ENCODE peak calls at places on chromosomes 6 and 20, in ten cellular contexts. One of them, this sample, is unnamed.

GRCh38 chr6:75991941-75992340 is 80.5 kb downstream of the IMPG1 start:
- DNase-seq in pons: no peak
- DNase-seq in stimulated activated CD8-positive, alpha-beta memory T cell treated with anti-CD3 and anti-CD28 coated beads, Interleukin-2, amount 100 ng/mL, for 48 hours: no peak
- DNase-seq in head of caudate nucleus: no peak
- DNase-seq in HEK293T: no peak
- DNase-seq in sigmoid colon: no peak
- DNase-seq in A549: no peak
- DNase-seq in Daoy: no peak
- DNase-seq in NCI-H1436: no peak
- DNase-seq in A172: no peak
- DNase-seq in this sample: no peak

GRCh38 chr6:32969685-32970412 is 1.5 kb downstream of the BRD2 start:
- DNase-seq in pons: peak
- DNase-seq in head of caudate nucleus: peak
- DNase-seq in sigmoid colon: peak
- DNase-seq in NCI-H1436: peak
- DNase-seq in stimulated activated CD8-positive, alpha-beta memory T cell treated with anti-CD3 and anti-CD28 coated beads, Interleukin-2, amount 100 ng/mL, for 48 hours: peak
- DNase-seq in A172: peak
- DNase-seq in HEK293T: no peak
- DNase-seq in Daoy: peak
- DNase-seq in A549: peak
- DNase-seq in this sample: peak

GRCh38 chr6:170057034-170057734 is 233.7 kb downstream of the DLL1 start:
- DNase-seq in A172: no peak
- DNase-seq in A549: no peak
- DNase-seq in pons: no peak
- DNase-seq in HEK293T: no peak
- DNase-seq in sigmoid colon: peak
- DNase-seq in NCI-H1436: no peak
- DNase-seq in stimulated activated CD8-positive, alpha-beta memory T cell treated with anti-CD3 and anti-CD28 coated beads, Interleukin-2, amount 100 ng/mL, for 48 hours: no peak
- DNase-seq in Daoy: no peak
- DNase-seq in head of caudate nucleus: no peak
- DNase-seq in this sample: no peak

GRCh38 chr20:10447028-10447427 is 11.9 kb downstream of the SLX4IP start:
- DNase-seq in A172: peak
- DNase-seq in NCI-H1436: peak
- DNase-seq in A549: peak
- DNase-seq in pons: no peak
- DNase-seq in HEK293T: peak
- DNase-seq in head of caudate nucleus: no peak
- DNase-seq in stimulated activated CD8-positive, alpha-beta memory T cell treated with anti-CD3 and anti-CD28 coated beads, Interleukin-2, amount 100 ng/mL, for 48 hours: peak
- DNase-seq in Daoy: peak
- DNase-seq in sigmoid colon: no peak
- DNase-seq in this sample: peak

GRCh38 chr20:24820345-24820744 is 128.7 kb upstream of the CST7 start:
- DNase-seq in stimulated activated CD8-positive, alpha-beta memory T cell treated with anti-CD3 and anti-CD28 coated beads, Interleukin-2, amount 100 ng/mL, for 48 hours: no peak
- DNase-seq in Daoy: no peak
- DNase-seq in A549: no peak
- DNase-seq in pons: no peak
- DNase-seq in head of caudate nucleus: no peak
- DNase-seq in A172: no peak
- DNase-seq in HEK293T: no peak
- DNase-seq in NCI-H1436: no peak
- DNase-seq in sigmoid colon: no peak
- DNase-seq in this sample: no peak

GRCh38 chr6:3356824-3357420 is 98.2 kb downstream of the PSMG4 start:
- DNase-seq in head of caudate nucleus: no peak
- DNase-seq in HEK293T: no peak
- DNase-seq in A172: no peak
- DNase-seq in pons: no peak
- DNase-seq in A549: peak
- DNase-seq in stimulated activated CD8-positive, alpha-beta memory T cell treated with anti-CD3 and anti-CD28 coated beads, Interleukin-2, amount 100 ng/mL, for 48 hours: no peak
- DNase-seq in Daoy: no peak
- DNase-seq in NCI-H1436: no peak
- DNase-seq in sigmoid colon: no peak
- DNase-seq in this sample: peak

GRCh38 chr20:6142348-6142993 is 19.6 kb upstream of the FERMT1 start:
- DNase-seq in A549: peak
- DNase-seq in NCI-H1436: peak
- DNase-seq in pons: peak
- DNase-seq in A172: peak
- DNase-seq in stimulated activated CD8-positive, alpha-beta memory T cell treated with anti-CD3 and anti-CD28 coated beads, Interleukin-2, amount 100 ng/mL, for 48 hours: peak
- DNase-seq in head of caudate nucleus: peak
- DNase-seq in sigmoid colon: no peak
- DNase-seq in Daoy: peak
- DNase-seq in HEK293T: peak
- DNase-seq in this sample: peak

GRCh38 chr20:15756401-15756800 is 816.8 kb downstream of the KIF16B start:
- DNase-seq in A549: no peak
- DNase-seq in NCI-H1436: no peak
- DNase-seq in Daoy: no peak
- DNase-seq in sigmoid colon: no peak
- DNase-seq in stimulated activated CD8-positive, alpha-beta memory T cell treated with anti-CD3 and anti-CD28 coated beads, Interleukin-2, amount 100 ng/mL, for 48 hours: no peak
- DNase-seq in A172: no peak
- DNase-seq in HEK293T: no peak
- DNase-seq in head of caudate nucleus: no peak
- DNase-seq in pons: no peak
- DNase-seq in this sample: no peak

GRCh38 chr6:109455161-109455501 is 441 bp downstream of the MICAL1 start:
- DNase-seq in stimulated activated CD8-positive, alpha-beta memory T cell treated with anti-CD3 and anti-CD28 coated beads, Interleukin-2, amount 100 ng/mL, for 48 hours: no peak
- DNase-seq in pons: no peak
- DNase-seq in NCI-H1436: no peak
- DNase-seq in A549: no peak
- DNase-seq in head of caudate nucleus: no peak
- DNase-seq in HEK293T: no peak
- DNase-seq in A172: peak
- DNase-seq in sigmoid colon: no peak
- DNase-seq in Daoy: no peak
- DNase-seq in this sample: no peak

GRCh38 chr20:3172126-3172932 is 1.0 kb downstream of the LZTS3 start:
- DNase-seq in A549: no peak
- DNase-seq in head of caudate nucleus: no peak
- DNase-seq in Daoy: no peak
- DNase-seq in HEK293T: no peak
- DNase-seq in stimulated activated CD8-positive, alpha-beta memory T cell treated with anti-CD3 and anti-CD28 coated beads, Interleukin-2, amount 100 ng/mL, for 48 hours: no peak
- DNase-seq in A172: no peak
- DNase-seq in sigmoid colon: peak
- DNase-seq in pons: no peak
- DNase-seq in NCI-H1436: no peak
- DNase-seq in this sample: no peak

GRCh38 chr6:34240329-34241248 is 3.9 kb downstream of the HMGA1 start:
- DNase-seq in pons: no peak
- DNase-seq in HEK293T: peak
- DNase-seq in NCI-H1436: no peak
- DNase-seq in head of caudate nucleus: no peak
- DNase-seq in Daoy: no peak
- DNase-seq in A549: no peak
- DNase-seq in sigmoid colon: peak
- DNase-seq in A172: no peak
- DNase-seq in stimulated activated CD8-positive, alpha-beta memory T cell treated with anti-CD3 and anti-CD28 coated beads, Interleukin-2, amount 100 ng/mL, for 48 hours: no peak
- DNase-seq in this sample: no peak

GRCh38 chr20:12166053-12166717 is 248.5 kb downstream of the BTBD3 start:
- DNase-seq in A549: no peak
- DNase-seq in head of caudate nucleus: no peak
- DNase-seq in HEK293T: no peak
- DNase-seq in sigmoid colon: peak
- DNase-seq in pons: no peak
- DNase-seq in Daoy: peak
- DNase-seq in stimulated activated CD8-positive, alpha-beta memory T cell treated with anti-CD3 and anti-CD28 coated beads, Interleukin-2, amount 100 ng/mL, for 48 hours: no peak
- DNase-seq in A172: peak
- DNase-seq in NCI-H1436: no peak
- DNase-seq in this sample: peak

This sample was measured in PC-3.